ENCODE peak calls at places on chromosomes 6 and 20, in four cellular contexts. One of them, this sample, is unnamed.

GRCh38 chr20:47252879-47253307 is 103.6 kb downstream of the ZMYND8 start:
- DNase-seq in cardiac muscle cell: no peak
- DNase-seq in NCI-H345: no peak
- DNase-seq in CD8-positive, alpha-beta T cell: no peak
- DNase-seq in this sample: no peak

GRCh38 chr6:125868252-125868651 is 77.5 kb downstream of the NCOA7 start:
- DNase-seq in cardiac muscle cell: no peak
- DNase-seq in NCI-H345: no peak
- DNase-seq in CD8-positive, alpha-beta T cell: no peak
- DNase-seq in this sample: no peak

GRCh38 chr6:96460052-96460700 is 61.4 kb upstream of the UFL1 start:
- DNase-seq in cardiac muscle cell: no peak
- DNase-seq in NCI-H345: peak
- DNase-seq in CD8-positive, alpha-beta T cell: no peak
- DNase-seq in this sample: no peak

GRCh38 chr6:65627015-65627414 is 80.0 kb downstream of the EYS start:
- DNase-seq in cardiac muscle cell: no peak
- DNase-seq in NCI-H345: no peak
- DNase-seq in CD8-positive, alpha-beta T cell: no peak
- DNase-seq in this sample: no peak

GRCh38 chr6:38570750-38571149 is 69.0 kb downstream of the BTBD9 start:
- DNase-seq in cardiac muscle cell: peak
- DNase-seq in NCI-H345: peak
- DNase-seq in CD8-positive, alpha-beta T cell: no peak
- DNase-seq in this sample: no peak

GRCh38 chr6:142907017-142907470 is 37.9 kb downstream of the HIVEP2 start:
- DNase-seq in cardiac muscle cell: no peak
- DNase-seq in NCI-H345: no peak
- DNase-seq in CD8-positive, alpha-beta T cell: no peak
- DNase-seq in this sample: no peak

GRCh38 chr6:79909517-79909916 is 37.8 kb downstream of the ELOVL4 start:
- DNase-seq in cardiac muscle cell: no peak
- DNase-seq in NCI-H345: no peak
- DNase-seq in CD8-positive, alpha-beta T cell: no peak
- DNase-seq in this sample: no peak

GRCh38 chr6:148723484-148723883 is 23.3 kb upstream of the UST start:
- DNase-seq in cardiac muscle cell: no peak
- DNase-seq in NCI-H345: no peak
- DNase-seq in CD8-positive, alpha-beta T cell: no peak
- DNase-seq in this sample: no peak

GRCh38 chr6:22828179-22829062 is 259.1 kb downstream of the HDGFL1 start:
- DNase-seq in cardiac muscle cell: peak
- DNase-seq in NCI-H345: peak
- DNase-seq in CD8-positive, alpha-beta T cell: no peak
- DNase-seq in this sample: peak

GRCh38 chr6:3228791-3229565 is 1.5 kb upstream of the TUBB2B start:
- DNase-seq in cardiac muscle cell: peak
- DNase-seq in NCI-H345: peak
- DNase-seq in CD8-positive, alpha-beta T cell: peak
- DNase-seq in this sample: peak

GRCh38 chr20:44040202-44040915 is 125.7 kb downstream of the TOX2 start:
- DNase-seq in cardiac muscle cell: no peak
- DNase-seq in NCI-H345: no peak
- DNase-seq in CD8-positive, alpha-beta T cell: no peak
- DNase-seq in this sample: no peak

GRCh38 chr6:126339796-126340750 is at the start of gene CENPW:
- DNase-seq in cardiac muscle cell: peak
- DNase-seq in NCI-H345: peak
- DNase-seq in CD8-positive, alpha-beta T cell: peak
- DNase-seq in this sample: peak

GRCh38 chr6:18785810-18786490 is 398.8 kb downstream of the RNF144B start:
- DNase-seq in cardiac muscle cell: no peak
- DNase-seq in NCI-H345: no peak
- DNase-seq in CD8-positive, alpha-beta T cell: no peak
- DNase-seq in this sample: no peak

GRCh38 chr6:136511921-136512320 is 38.3 kb downstream of the MAP7 start:
- DNase-seq in cardiac muscle cell: no peak
- DNase-seq in NCI-H345: no peak
- DNase-seq in CD8-positive, alpha-beta T cell: no peak
- DNase-seq in this sample: no peak

GRCh38 chr6:107083047-107083768 is 32.1 kb downstream of the BEND3 start:
- DNase-seq in cardiac muscle cell: no peak
- DNase-seq in NCI-H345: no peak
- DNase-seq in CD8-positive, alpha-beta T cell: no peak
- DNase-seq in this sample: no peak

GRCh38 chr6:40894962-40895799 is 143.8 kb downstream of the UNC5CL start:
- DNase-seq in cardiac muscle cell: peak
- DNase-seq in NCI-H345: no peak
- DNase-seq in CD8-positive, alpha-beta T cell: no peak
- DNase-seq in this sample: peak

GRCh38 chr20:10314198-10314597 is 95.6 kb downstream of the SNAP25 start:
- DNase-seq in cardiac muscle cell: peak
- DNase-seq in NCI-H345: no peak
- DNase-seq in CD8-positive, alpha-beta T cell: no peak
- DNase-seq in this sample: no peak

GRCh38 chr6:117206951-117207687 is 58.2 kb upstream of the VGLL2 start:
- DNase-seq in cardiac muscle cell: peak
- DNase-seq in NCI-H345: no peak
- DNase-seq in CD8-positive, alpha-beta T cell: no peak
- DNase-seq in this sample: peak

GRCh38 chr6:11251553-11252358 is 19.3 kb upstream of the NEDD9 start:
- DNase-seq in cardiac muscle cell: no peak
- DNase-seq in NCI-H345: no peak
- DNase-seq in CD8-positive, alpha-beta T cell: no peak
- DNase-seq in this sample: no peak

GRCh38 chr6:138541793-138542481 is 42.6 kb upstream of the NHSL1 start:
- DNase-seq in cardiac muscle cell: no peak
- DNase-seq in NCI-H345: no peak
- DNase-seq in CD8-positive, alpha-beta T cell: no peak
- DNase-seq in this sample: no peak

GRCh38 chr6:11202513-11203305 is 29.8 kb downstream of the NEDD9 start:
- DNase-seq in cardiac muscle cell: no peak
- DNase-seq in NCI-H345: no peak
- DNase-seq in CD8-positive, alpha-beta T cell: peak
- DNase-seq in this sample: peak

GRCh38 chr20:51937780-51938179 is 135.5 kb upstream of the SALL4 start:
- DNase-seq in cardiac muscle cell: no peak
- DNase-seq in NCI-H345: no peak
- DNase-seq in CD8-positive, alpha-beta T cell: no peak
- DNase-seq in this sample: no peak

GRCh38 chr6:108598316-108598863 is 37.7 kb downstream of the FOXO3 start:
- DNase-seq in cardiac muscle cell: no peak
- DNase-seq in NCI-H345: no peak
- DNase-seq in CD8-positive, alpha-beta T cell: no peak
- DNase-seq in this sample: no peak

GRCh38 chr20:23412026-23412425 is 9.3 kb downstream of the NAPB start:
- DNase-seq in cardiac muscle cell: peak
- DNase-seq in NCI-H345: no peak
- DNase-seq in CD8-positive, alpha-beta T cell: no peak
- DNase-seq in this sample: no peak

GRCh38 chr20:63455568-63455859 is 16.9 kb downstream of the KCNQ2 start:
- DNase-seq in cardiac muscle cell: no peak
- DNase-seq in NCI-H345: no peak
- DNase-seq in CD8-positive, alpha-beta T cell: no peak
- DNase-seq in this sample: no peak

GRCh38 chr6:113978084-113978675 is 7.2 kb upstream of the HDAC2 start:
- DNase-seq in cardiac muscle cell: no peak
- DNase-seq in NCI-H345: no peak
- DNase-seq in CD8-positive, alpha-beta T cell: no peak
- DNase-seq in this sample: no peak

GRCh38 chr6:50817638-50817950 is 1.1 kb upstream of the TFAP2B start:
- DNase-seq in cardiac muscle cell: no peak
- DNase-seq in NCI-H345: no peak
- DNase-seq in CD8-positive, alpha-beta T cell: no peak
- DNase-seq in this sample: no peak

GRCh38 chr6:167564416-167565250 is 239.7 kb downstream of the TTLL2 start:
- DNase-seq in cardiac muscle cell: no peak
- DNase-seq in NCI-H345: no peak
- DNase-seq in CD8-positive, alpha-beta T cell: no peak
- DNase-seq in this sample: no peak

GRCh38 chr6:50850860-50851259 is 32.2 kb downstream of the TFAP2B start:
- DNase-seq in cardiac muscle cell: peak
- DNase-seq in NCI-H345: no peak
- DNase-seq in CD8-positive, alpha-beta T cell: no peak
- DNase-seq in this sample: no peak

GRCh38 chr6:149125309-149125708 is 192.2 kb upstream of the TAB2 start:
- DNase-seq in cardiac muscle cell: no peak
- DNase-seq in NCI-H345: no peak
- DNase-seq in CD8-positive, alpha-beta T cell: no peak
- DNase-seq in this sample: no peak

GRCh38 chr6:107707346-107708270 is 116.5 kb downstream of the SCML4 start:
- DNase-seq in cardiac muscle cell: no peak
- DNase-seq in NCI-H345: peak
- DNase-seq in CD8-positive, alpha-beta T cell: no peak
- DNase-seq in this sample: no peak

GRCh38 chr6:7418238-7418905 is 28.8 kb downstream of the RIOK1 start:
- DNase-seq in cardiac muscle cell: no peak
- DNase-seq in NCI-H345: no peak
- DNase-seq in CD8-positive, alpha-beta T cell: no peak
- DNase-seq in this sample: no peak

GRCh38 chr20:52251137-52251700 is 59.6 kb upstream of the ZFP64 start:
- DNase-seq in cardiac muscle cell: no peak
- DNase-seq in NCI-H345: no peak
- DNase-seq in CD8-positive, alpha-beta T cell: no peak
- DNase-seq in this sample: no peak